ENCODE peak calls at places on chromosomes 4 and X, in ten cellular contexts. F is adrenal gland, K is lower leg skin, M is ovary, T is GM12892, U is GM12878, L is upper lobe of left lung, H is tibial nerve, Z is suprapubic skin, W is right lobe of liver. E is an unnamed sample.

GRCh38 chr4:20431422-20432014 is 179.8 kb downstream of the SLIT2 start:
- DNase-seq in F (no peak), K (no peak), M (no peak), T (no peak), U (no peak), L (no peak), H (no peak), Z (no peak), W (no peak), E (no peak)

GRCh38 chr4:136241221-136241986 is 1290.9 kb downstream of the PCDH18 start:
- DNase-seq in F (no peak), K (no peak), M (no peak), T (no peak), U (no peak), L (no peak), H (no peak), Z (no peak), W (no peak), E (no peak)

GRCh38 chrX:47091149-47091775 is 13.0 kb downstream of the RGN start:
- DNase-seq in F (no peak), K (no peak), M (peak), T (no peak), U (peak), L (no peak), H (no peak), Z (no peak), W (no peak), E (no peak)

GRCh38 chrX:117835034-117835433 is 281.6 kb downstream of the KLHL13 start:
- DNase-seq in F (no peak), K (no peak), M (no peak), T (no peak), U (no peak), L (no peak), H (no peak), Z (no peak), W (no peak), E (no peak)

GRCh38 chr4:3204021-3204431 is 44.9 kb upstream of the MSANTD1 start:
- DNase-seq in F (peak), K (peak), M (no peak), T (no peak), U (no peak), L (no peak), H (no peak), Z (peak), W (no peak), E (no peak)

GRCh38 chr4:170386511-170386910 is 296.8 kb upstream of the AADAT start:
- DNase-seq in F (no peak), K (no peak), M (no peak), T (no peak), U (no peak), L (no peak), H (no peak), Z (no peak), W (no peak), E (no peak)

GRCh38 chrX:46913710-46914109 is 1.5 kb downstream of the JADE3 start:
- DNase-seq in F (peak), K (no peak), M (peak), T (no peak), U (no peak), L (peak), H (peak), Z (no peak), W (peak), E (peak)

GRCh38 chr4:649293-649625 is 23.9 kb downstream of the PDE6B start:
- DNase-seq in F (no peak), K (no peak), M (no peak), T (no peak), U (no peak), L (no peak), H (no peak), Z (no peak), W (peak), E (no peak)

GRCh38 chr4:78647272-78647671 is 95.7 kb downstream of the ANXA3 start:
- DNase-seq in F (no peak), K (no peak), M (no peak), T (no peak), U (no peak), L (no peak), H (no peak), Z (no peak), W (no peak), E (no peak)

GRCh38 chr4:22063613-22064012 is 115.0 kb upstream of the KCNIP4 start:
- DNase-seq in F (no peak), K (no peak), M (no peak), T (no peak), U (no peak), L (no peak), H (no peak), Z (no peak), W (no peak), E (no peak)

GRCh38 chrX:152904151-152905080 is 6.5 kb downstream of the ZNF185 start:
- DNase-seq in F (peak), K (no peak), M (peak), T (peak), U (no peak), L (no peak), H (peak), Z (no peak), W (peak), E (no peak)

GRCh38 chr4:151409470-151410313 is 716 bp downstream of the FHIP1A start:
- DNase-seq in F (peak), K (no peak), M (peak), T (no peak), U (no peak), L (peak), H (no peak), Z (peak), W (peak), E (no peak)

GRCh38 chrX:109533631-109534030 is 3.0 kb upstream of the NXT2 start:
- DNase-seq in F (no peak), K (no peak), M (no peak), T (no peak), U (no peak), L (no peak), H (no peak), Z (no peak), W (no peak), E (no peak)

GRCh38 chr4:31674313-31674947 is 954.3 kb downstream of the PCDH7 start:
- DNase-seq in F (peak), K (no peak), M (no peak), T (no peak), U (no peak), L (no peak), H (no peak), Z (no peak), W (no peak), E (no peak)

GRCh38 chr4:112251044-112251632 is 19.6 kb downstream of the AP1AR start:
- DNase-seq in F (no peak), K (no peak), M (no peak), T (no peak), U (no peak), L (no peak), H (no peak), Z (no peak), W (no peak), E (no peak)

GRCh38 chr4:142098900-142099299 is 462.5 kb downstream of the IL15 start:
- DNase-seq in F (no peak), K (no peak), M (no peak), T (no peak), U (no peak), L (no peak), H (no peak), Z (no peak), W (no peak), E (no peak)

GRCh38 chrX:30888526-30889146 is 418 bp downstream of the TAB3 start:
- DNase-seq in F (peak), K (no peak), M (peak), T (no peak), U (no peak), L (peak), H (no peak), Z (peak), W (no peak), E (peak)

GRCh38 chrX:151713859-151714258 is 2.0 kb upstream of the FATE1 start:
- DNase-seq in F (peak), K (no peak), M (no peak), T (no peak), U (no peak), L (no peak), H (no peak), Z (peak), W (no peak), E (no peak)

GRCh38 chrX:48468693-48469691 is 1.1 kb downstream of the SLC38A5 start:
- DNase-seq in F (no peak), K (no peak), M (no peak), T (no peak), U (no peak), L (no peak), H (no peak), Z (no peak), W (peak), E (no peak)

GRCh38 chr4:3047464-3048286 is 26.7 kb downstream of the HTT-AS start:
- DNase-seq in F (peak), K (no peak), M (peak), T (no peak), U (peak), L (peak), H (peak), Z (no peak), W (peak), E (peak)

GRCh38 chrX:3811331-3812311 is 98.2 kb upstream of the PRKX start:
- DNase-seq in F (peak), K (no peak), M (peak), T (no peak), U (peak), L (peak), H (no peak), Z (no peak), W (no peak), E (peak)

GRCh38 chrX:118823263-118824172 is at the start of gene ZCCHC12:
- DNase-seq in F (peak), K (no peak), M (peak), T (peak), U (no peak), L (peak), H (no peak), Z (no peak), W (no peak), E (peak)

GRCh38 chr4:4480685-4481393 is 61.0 kb downstream of the STX18 start:
- DNase-seq in F (no peak), K (no peak), M (no peak), T (no peak), U (no peak), L (no peak), H (no peak), Z (no peak), W (no peak), E (no peak)

GRCh38 chr4:104749062-104749461 is 254.4 kb upstream of the CXXC4 start:
- DNase-seq in F (no peak), K (no peak), M (no peak), T (no peak), U (peak), L (no peak), H (no peak), Z (no peak), W (no peak), E (no peak)

GRCh38 chr4:119233750-119234149 is 21.2 kb downstream of the USP53 start:
- DNase-seq in F (no peak), K (no peak), M (no peak), T (no peak), U (no peak), L (no peak), H (no peak), Z (no peak), W (no peak), E (no peak)

GRCh38 chrX:97743014-97743413 is 859.3 kb downstream of the RPA4 start:
- DNase-seq in F (no peak), K (no peak), M (no peak), T (no peak), U (no peak), L (no peak), H (no peak), Z (no peak), W (no peak), E (no peak)

GRCh38 chr4:66235876-66236275 is 565.6 kb upstream of the EPHA5 start:
- DNase-seq in F (no peak), K (no peak), M (no peak), T (no peak), U (no peak), L (no peak), H (no peak), Z (no peak), W (no peak), E (no peak)

GRCh38 chr4:112289407-112290253 is 3.9 kb upstream of the TIFA start:
- DNase-seq in F (no peak), K (no peak), M (no peak), T (no peak), U (no peak), L (no peak), H (no peak), Z (no peak), W (no peak), E (no peak)

GRCh38 chr4:7275067-7275466 is 82.7 kb downstream of the SORCS2 start:
- DNase-seq in F (no peak), K (no peak), M (no peak), T (no peak), U (no peak), L (no peak), H (no peak), Z (no peak), W (no peak), E (no peak)

GRCh38 chrX:31070057-31070468 is 1.8 kb downstream of the FTHL17 start:
- DNase-seq in F (no peak), K (no peak), M (no peak), T (no peak), U (peak), L (no peak), H (no peak), Z (no peak), W (no peak), E (no peak)

GRCh38 chr4:25860586-25861421 is 2.0 kb downstream of the SEL1L3 start:
- DNase-seq in F (peak), K (no peak), M (no peak), T (no peak), U (no peak), L (peak), H (no peak), Z (no peak), W (no peak), E (peak)

GRCh38 chr4:83548151-83548905 is 12.4 kb downstream of the GPAT3 start:
- DNase-seq in F (peak), K (peak), M (no peak), T (peak), U (peak), L (peak), H (peak), Z (peak), W (peak), E (peak)

GRCh38 chrX:65551489-65552339 is 17.1 kb upstream of the LAS1L start:
- DNase-seq in F (no peak), K (no peak), M (no peak), T (no peak), U (no peak), L (no peak), H (no peak), Z (no peak), W (no peak), E (no peak)

DNA sequence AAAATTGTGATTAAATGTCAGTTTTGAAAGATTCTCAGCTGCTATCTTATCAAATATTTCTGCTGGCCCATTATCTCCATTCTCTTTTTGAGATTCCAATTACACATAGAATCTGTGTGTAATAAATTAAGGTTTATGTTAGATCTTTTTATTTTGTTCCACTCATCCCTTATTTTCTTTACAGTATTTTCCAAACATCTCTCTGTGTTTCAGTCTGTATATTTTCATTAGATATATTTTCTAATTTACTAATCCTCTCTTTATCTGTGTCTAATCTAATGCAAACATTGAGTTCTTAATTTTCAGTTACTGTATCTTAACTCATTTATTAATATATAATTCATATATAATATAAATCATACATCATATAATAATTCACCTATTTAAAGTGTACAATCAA is 268.7 kb downstream of the DCHS2 start:
- DNase-seq in F (no peak), K (no peak), M (no peak), T (no peak), U (no peak), L (no peak), H (no peak), Z (no peak), W (no peak), E (no peak)
- TF ChIP-seq POLR2A in F (no peak), K (no peak), M (no peak), T (no peak), U (no peak), L (no peak), H (no peak), Z (no peak), W (no peak), E (no peak)

GRCh38 chrX:1591102-1591862 is at the start of gene AKAP17A:
- DNase-seq in F (peak), K (peak), M (peak), T (peak), U (peak), L (peak), H (peak), Z (peak), W (peak), E (peak)
- TF ChIP-seq POLR2A in F (peak), K (no peak), M (peak), T (peak), U (peak), L (peak), H (peak), Z (peak), W (peak), E (peak)

GRCh38 chr4:147550626-147551250 is 66.5 kb upstream of the TMEM184C start:
- DNase-seq in F (no peak), K (no peak), M (no peak), T (peak), U (peak), L (no peak), H (no peak), Z (no peak), W (no peak), E (no peak)

GRCh38 chr4:147543039-147543438 is 62.1 kb downstream of the EDNRA start:
- DNase-seq in F (no peak), K (no peak), M (no peak), T (no peak), U (no peak), L (no peak), H (no peak), Z (no peak), W (no peak), E (no peak)

GRCh38 chr4:147548251-147548650 is 67.4 kb downstream of the EDNRA start:
- DNase-seq in F (no peak), K (no peak), M (no peak), T (no peak), U (no peak), L (no peak), H (no peak), Z (no peak), W (no peak), E (no peak)

GRCh38 chr4:147546341-147546740 is 65.4 kb downstream of the EDNRA start:
- DNase-seq in F (no peak), K (no peak), M (no peak), T (no peak), U (no peak), L (no peak), H (no peak), Z (no peak), W (no peak), E (no peak)

GRCh38 chr4:147547314-147548056 is 66.6 kb downstream of the EDNRA start:
- DNase-seq in F (no peak), K (no peak), M (no peak), T (no peak), U (no peak), L (no peak), H (no peak), Z (no peak), W (no peak), E (no peak)
- TF ChIP-seq POLR2A in F (no peak), K (no peak), M (no peak), T (no peak), U (no peak), L (no peak), H (no peak), Z (no peak), W (no peak), E (no peak)

GRCh38 chr4:152991361-152991760 is 55.2 kb downstream of the FHDC1 start:
- DNase-seq in F (no peak), K (no peak), M (no peak), T (no peak), U (no peak), L (no peak), H (no peak), Z (no peak), W (no peak), E (no peak)

GRCh38 chr4:152989554-152989970 is 53.4 kb downstream of the FHDC1 start:
- DNase-seq in F (no peak), K (no peak), M (no peak), T (no peak), U (no peak), L (no peak), H (no peak), Z (no peak), W (no peak), E (no peak)

GRCh38 chr4:152992027-152992426 is 55.9 kb downstream of the FHDC1 start:
- DNase-seq in F (no peak), K (no peak), M (no peak), T (no peak), U (no peak), L (peak), H (no peak), Z (no peak), W (no peak), E (no peak)

GRCh38 chr4:152988721-152989553 is 52.8 kb downstream of the FHDC1 start:
- DNase-seq in F (no peak), K (no peak), M (no peak), T (no peak), U (no peak), L (no peak), H (no peak), Z (no peak), W (no peak), E (no peak)

GRCh38 chr4:152990471-152991131 is 54.5 kb downstream of the FHDC1 start:
- DNase-seq in F (no peak), K (no peak), M (no peak), T (no peak), U (no peak), L (no peak), H (no peak), Z (no peak), W (no peak), E (no peak)
- TF ChIP-seq POLR2A in F (no peak), K (no peak), M (no peak), T (no peak), U (no peak), L (no peak), H (no peak), Z (no peak), W (no peak), E (no peak)

GRCh38 chr4:155903453-155903852 is at the start of gene TDO2:
- DNase-seq in F (no peak), K (no peak), M (no peak), T (no peak), U (no peak), L (no peak), H (no peak), Z (no peak), W (no peak), E (no peak)
- TF ChIP-seq POLR2A in F (no peak), K (no peak), M (no peak), T (no peak), U (no peak), L (no peak), H (no peak), Z (no peak), W (peak), E (no peak)

DNA sequence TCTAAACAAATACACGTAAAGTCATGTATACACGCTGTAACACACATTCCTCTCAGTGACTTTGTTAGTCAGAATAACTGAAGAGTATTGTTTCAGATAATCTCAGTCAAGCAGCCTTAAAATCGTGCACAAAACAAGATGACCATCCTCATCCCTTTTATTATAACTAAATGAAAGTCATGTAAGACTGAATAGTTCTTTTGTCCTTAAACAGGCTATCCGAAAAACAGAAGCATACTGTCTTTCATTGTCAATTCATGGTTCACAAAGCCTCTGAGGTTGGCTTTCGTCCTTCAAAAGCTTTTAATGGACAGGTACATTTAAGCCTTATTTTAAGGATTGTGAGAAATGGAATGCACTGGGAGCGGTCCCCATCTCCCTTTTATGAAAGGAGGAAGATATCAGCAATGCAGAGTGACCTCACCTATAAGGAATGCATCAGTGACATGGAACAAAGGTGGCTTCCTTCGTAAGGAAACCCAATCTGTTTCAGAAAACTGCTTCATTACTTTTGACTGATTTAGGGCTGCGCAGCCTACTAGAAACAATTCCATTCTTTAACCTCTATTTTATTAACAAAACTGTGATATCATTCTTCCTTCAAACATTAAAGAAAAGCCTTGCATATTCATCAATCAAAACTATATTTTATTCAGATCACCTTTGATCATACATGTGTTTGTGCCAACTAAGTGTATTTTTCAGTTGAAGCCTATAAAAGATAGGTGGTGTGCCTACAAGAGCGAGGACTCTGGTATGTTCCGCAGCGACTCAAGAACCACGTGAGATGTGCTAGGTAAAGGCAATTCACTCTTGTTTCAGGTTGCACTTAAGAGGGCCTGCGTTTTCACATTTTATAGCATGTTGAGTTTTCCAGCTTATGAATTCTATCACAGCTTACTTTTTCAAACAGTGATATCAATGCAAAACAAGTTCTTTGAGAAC is 19.2 kb downstream of the SH3RF1 start:
- DNase-seq in F (no peak), K (no peak), M (no peak), T (no peak), U (no peak), L (no peak), H (no peak), Z (no peak), W (no peak), E (no peak)
- TF ChIP-seq POLR2A in F (no peak), K (no peak), M (no peak), T (no peak), U (no peak), L (no peak), H (no peak), Z (no peak), W (no peak), E (no peak)

GRCh38 chr4:70704333-70705145 is 16.2 kb downstream of the UTP3 start:
- DNase-seq in F (peak), K (peak), M (peak), T (peak), U (no peak), L (peak), H (peak), Z (peak), W (peak), E (peak)
- TF ChIP-seq POLR2A in F (peak), K (no peak), M (peak), T (no peak), U (peak), L (peak), H (peak), Z (no peak), W (peak), E (peak)

GRCh38 chrX:74550295-74550802 is 64.1 kb downstream of the RLIM start:
- DNase-seq in F (peak), K (peak), M (peak), T (no peak), U (peak), L (peak), H (peak), Z (peak), W (peak), E (peak)
- TF ChIP-seq POLR2A in F (no peak), K (no peak), M (no peak), T (no peak), U (no peak), L (no peak), H (no peak), Z (no peak), W (no peak), E (no peak)